ENCODE peak calls at places on chromosomes 4 and X, in four cellular contexts. J is left lung; I is stimulated activated CD8-positive, alpha-beta memory T cell treated with anti-CD3 and anti-CD28 coated beads, Interleukin-7, amount 100 ng/mL, for 24 hours; N is NCI-H82. C is an unnamed sample.

GRCh38 chr4:47719576-47719975 is 118.3 kb downstream of the CORIN start:
- DNase-seq in J (no peak), I (no peak), N (no peak), C (no peak)

GRCh38 chr4:6768539-6768905 is 14.0 kb upstream of the KIAA0232 start:
- DNase-seq in J (no peak), I (no peak), N (no peak), C (no peak)

GRCh38 chr4:26619784-26620183 is 35.9 kb downstream of the TBC1D19 start:
- DNase-seq in J (no peak), I (no peak), N (no peak), C (no peak)

GRCh38 chr4:94006932-94007331 is 178.4 kb downstream of the ATOH1 start:
- DNase-seq in J (no peak), I (no peak), N (no peak), C (no peak)

GRCh38 chr4:61162116-61162515 is 38.0 kb upstream of the ADGRL3 start:
- DNase-seq in J (no peak), I (no peak), N (no peak), C (no peak)

GRCh38 chr4:20687894-20688293 is 12.4 kb upstream of the PACRGL start:
- DNase-seq in J (no peak), I (no peak), N (no peak), C (no peak)

GRCh38 chr4:121668368-121669162 is 28.2 kb downstream of the ANXA5 start:
- DNase-seq in J (no peak), I (no peak), N (no peak), C (no peak)

GRCh38 chrX:38206542-38206941 is 14.1 kb downstream of the SRPX start:
- DNase-seq in J (no peak), I (no peak), N (no peak), C (no peak)

GRCh38 chr4:121070696-121071639 is 1.4 kb downstream of the NDNF start:
- DNase-seq in J (peak), I (no peak), N (peak), C (peak)

GRCh38 chr4:102247041-102247440 is 98.2 kb downstream of the SLC39A8 start:
- DNase-seq in J (no peak), I (no peak), N (no peak), C (no peak)

GRCh38 chr4:160353548-160353947 is 1250.7 kb downstream of the RAPGEF2 start:
- DNase-seq in J (no peak), I (no peak), N (no peak), C (no peak)

GRCh38 chrX:125108926-125109325 is 210.7 kb upstream of the TEX13C start:
- DNase-seq in J (no peak), I (no peak), N (no peak), C (no peak)

GRCh38 chr4:137312257-137312656 is 220.0 kb downstream of the PCDH18 start:
- DNase-seq in J (no peak), I (no peak), N (no peak), C (no peak)

GRCh38 chr4:147842573-147842972 is 110.7 kb downstream of the ARHGAP10 start:
- DNase-seq in J (no peak), I (no peak), N (no peak), C (no peak)

GRCh38 chr4:147976341-147976928 is 244.5 kb downstream of the ARHGAP10 start:
- DNase-seq in J (no peak), I (no peak), N (no peak), C (no peak)

GRCh38 chr4:185535818-185536729 is 767 bp upstream of the PDLIM3 start:
- DNase-seq in J (no peak), I (no peak), N (peak), C (no peak)

GRCh38 chr4:28948501-28948900 is 1771.7 kb upstream of the PCDH7 start:
- DNase-seq in J (no peak), I (no peak), N (no peak), C (no peak)

GRCh38 chr4:8461086-8461485 is 20.5 kb downstream of the TRMT44 start:
- DNase-seq in J (no peak), I (no peak), N (no peak), C (no peak)

GRCh38 chrX:115948018-115948923 is 222.3 kb upstream of the AGTR2 start:
- DNase-seq in J (no peak), I (no peak), N (peak), C (no peak)

GRCh38 chr4:30380404-30380998 is 339.7 kb upstream of the PCDH7 start:
- DNase-seq in J (no peak), I (no peak), N (peak), C (no peak)

GRCh38 chr4:187103351-187103750 is 379.7 kb upstream of the FAT1 start:
- DNase-seq in J (no peak), I (no peak), N (no peak), C (no peak)

C was measured in 8988T.